ENCODE peak calls at places on chromosomes 2 and 18, in five cellular contexts. P is stimulated activated naive CD8-positive, alpha-beta T cell treated with anti-CD3 and anti-CD28 coated beads, Interleukin-15, Interleukin-2, amounts not matched to agents 100 U/mL and 50 U/mL, for 24 hours; B is GM12878; H is HepG2; Q is T-cell. N is an unnamed sample.

GRCh38 chr2:60530660-60531276 is 22.7 kb downstream of the BCL11A start:
- ATAC-seq in H (peak), P (no peak), B (peak), Q (no peak), N (peak)

GRCh38 chr2:33214436-33214835 is 262.0 kb upstream of the RASGRP3 start:
- ATAC-seq in Q (no peak), P (peak), B (no peak), H (no peak), N (no peak)

GRCh38 chr18:56716692-56717146 is 65.6 kb downstream of the WDR7 start:
- ATAC-seq in B (peak), Q (no peak), H (no peak), P (peak), N (no peak)

GRCh38 chr2:31999438-31999837 is 11.4 kb downstream of the MEMO1 start:
- ATAC-seq in H (no peak), B (peak), Q (no peak), P (no peak), N (no peak)

GRCh38 chr18:13598591-13598990 is 127.8 kb downstream of the FAM210A start:
- ATAC-seq in Q (no peak), B (no peak), H (no peak), P (no peak), N (no peak)

GRCh38 chr2:1648241-1649102 is 95.8 kb downstream of the PXDN start:
- ATAC-seq in H (no peak), Q (no peak), B (no peak), P (no peak), N (no peak)

GRCh38 chr2:55156326-55156725 is 75.8 kb downstream of the CLHC1 start:
- ATAC-seq in H (no peak), B (no peak), P (no peak), Q (no peak), N (peak)

GRCh38 chr2:102317715-102318114 is 6.4 kb downstream of the IL1RL1 start:
- ATAC-seq in B (no peak), H (no peak), P (peak), Q (no peak), N (no peak)

GRCh38 chr2:120374821-120375220 is 28.9 kb downstream of the INHBB start:
- ATAC-seq in H (no peak), B (no peak), Q (no peak), P (no peak), N (no peak)

GRCh38 chr2:148926291-148926961 is 51.4 kb downstream of the KIF5C start:
- ATAC-seq in P (peak), H (peak), Q (peak), B (peak), N (peak)

GRCh38 chr2:82524826-82525225 is 1934.3 kb downstream of the SUCLG1 start:
- ATAC-seq in P (no peak), H (no peak), Q (no peak), B (no peak), N (no peak)

GRCh38 chr18:45569566-45569965 is 45.7 kb upstream of the SLC14A2 start:
- ATAC-seq in P (no peak), B (no peak), Q (no peak), H (no peak), N (no peak)

GRCh38 chr2:36568533-36569246 is 29.3 kb downstream of the FEZ2 start:
- ATAC-seq in P (no peak), B (no peak), Q (no peak), H (no peak), N (peak)